ENCODE peak calls at places on chromosomes 3 and 15, in five cellular contexts. One of them, this sample, is unnamed.

GRCh38 chr3:85255954-85256353 is 297.2 kb downstream of the CADM2 start:
- DNase-seq in AG09309: no peak
- DNase-seq in tibial artery: no peak
- DNase-seq in cardiac muscle cell: no peak
- DNase-seq in astrocyte of the cerebellum: no peak
- DNase-seq in this sample: no peak

GRCh38 chr15:70035719-70036077 is 62.0 kb downstream of the TLE3 start:
- DNase-seq in tibial artery: peak; percentile 39
- DNase-seq in cardiac muscle cell: no peak
- DNase-seq in astrocyte of the cerebellum: no peak
- DNase-seq in AG09309: no peak
- DNase-seq in this sample: no peak

GRCh38 chr3:139893963-139894637 is 40.9 kb upstream of the CLSTN2 start:
- DNase-seq in cardiac muscle cell: no peak
- DNase-seq in astrocyte of the cerebellum: no peak
- DNase-seq in tibial artery: no peak
- DNase-seq in AG09309: no peak
- DNase-seq in this sample: no peak

GRCh38 chr3:153704115-153704514 is 417.1 kb upstream of the ARHGEF26 start:
- DNase-seq in tibial artery: no peak
- DNase-seq in astrocyte of the cerebellum: no peak
- DNase-seq in AG09309: no peak
- DNase-seq in cardiac muscle cell: no peak
- DNase-seq in this sample: no peak

GRCh38 chr3:100518983-100519382 is 26.6 kb downstream of the TMEM45A start:
- DNase-seq in AG09309: no peak
- DNase-seq in astrocyte of the cerebellum: no peak
- DNase-seq in tibial artery: no peak
- DNase-seq in cardiac muscle cell: no peak
- DNase-seq in this sample: no peak

GRCh38 chr3:188581365-188581764 is 427.4 kb downstream of the LPP start:
- DNase-seq in astrocyte of the cerebellum: no peak
- DNase-seq in tibial artery: no peak
- DNase-seq in cardiac muscle cell: no peak
- DNase-seq in AG09309: no peak
- DNase-seq in this sample: no peak

GRCh38 chr15:73924258-73924921 is 1.9 kb upstream of the LOXL1 start:
- DNase-seq in cardiac muscle cell: no peak
- DNase-seq in tibial artery: peak; percentile 87
- DNase-seq in astrocyte of the cerebellum: peak; percentile 74
- DNase-seq in AG09309: peak; percentile 50
- DNase-seq in this sample: peak; percentile 76

GRCh38 chr3:186922224-186922623 is 8.1 kb upstream of the ST6GAL1 start:
- DNase-seq in cardiac muscle cell: no peak
- DNase-seq in astrocyte of the cerebellum: no peak
- DNase-seq in AG09309: no peak
- DNase-seq in tibial artery: no peak
- DNase-seq in this sample: no peak

GRCh38 chr3:56282341-56282740 is 185.9 kb downstream of the ERC2 start:
- DNase-seq in AG09309: no peak
- DNase-seq in cardiac muscle cell: no peak
- DNase-seq in tibial artery: no peak
- DNase-seq in astrocyte of the cerebellum: peak; percentile 15
- DNase-seq in this sample: no peak

GRCh38 chr15:63752075-63752684 is 81.6 kb downstream of the HERC1 start:
- DNase-seq in astrocyte of the cerebellum: peak; percentile 37
- DNase-seq in tibial artery: no peak
- DNase-seq in cardiac muscle cell: peak; percentile 57
- DNase-seq in AG09309: no peak
- DNase-seq in this sample: peak; percentile 24

GRCh38 chr3:127002195-127003174 is 19.6 kb downstream of the PLXNA1 start:
- DNase-seq in AG09309: peak; percentile 70
- DNase-seq in tibial artery: peak; percentile 94
- DNase-seq in astrocyte of the cerebellum: peak; percentile 72
- DNase-seq in cardiac muscle cell: peak; percentile 91
- DNase-seq in this sample: peak; percentile 83

GRCh38 chr15:39488498-39488897 is 92.4 kb upstream of the THBS1 start:
- DNase-seq in tibial artery: no peak
- DNase-seq in astrocyte of the cerebellum: no peak
- DNase-seq in AG09309: no peak
- DNase-seq in cardiac muscle cell: no peak
- DNase-seq in this sample: no peak

GRCh38 chr15:93302080-93302765 is 213.2 kb upstream of the RGMA start:
- DNase-seq in AG09309: no peak
- DNase-seq in astrocyte of the cerebellum: no peak
- DNase-seq in cardiac muscle cell: no peak
- DNase-seq in tibial artery: no peak
- DNase-seq in this sample: no peak

GRCh38 chr15:43469867-43470266 is 23.1 kb downstream of the TP53BP1 start:
- DNase-seq in tibial artery: no peak
- DNase-seq in AG09309: no peak
- DNase-seq in cardiac muscle cell: no peak
- DNase-seq in astrocyte of the cerebellum: no peak
- DNase-seq in this sample: no peak

GRCh38 chr15:44550256-44550655 is 13.3 kb downstream of the EIF3J start:
- DNase-seq in cardiac muscle cell: no peak
- DNase-seq in tibial artery: no peak
- DNase-seq in astrocyte of the cerebellum: peak; percentile 19
- DNase-seq in AG09309: peak; percentile 11
- DNase-seq in this sample: no peak

GRCh38 chr3:19274576-19274975 is 126.3 kb downstream of the KCNH8 start:
- DNase-seq in AG09309: no peak
- DNase-seq in cardiac muscle cell: no peak
- DNase-seq in astrocyte of the cerebellum: no peak
- DNase-seq in tibial artery: no peak
- DNase-seq in this sample: no peak

GRCh38 chr3:64548200-64548889 is 139.5 kb downstream of the ADAMTS9 start:
- DNase-seq in tibial artery: peak; percentile 88
- DNase-seq in astrocyte of the cerebellum: peak; percentile 73
- DNase-seq in cardiac muscle cell: no peak
- DNase-seq in AG09309: no peak
- DNase-seq in this sample: no peak

GRCh38 chr3:141235661-141236171 is 4.1 kb downstream of the PXYLP1 start:
- DNase-seq in cardiac muscle cell: peak; percentile 10
- DNase-seq in AG09309: no peak
- DNase-seq in tibial artery: no peak
- DNase-seq in astrocyte of the cerebellum: no peak
- DNase-seq in this sample: no peak

DNA sequence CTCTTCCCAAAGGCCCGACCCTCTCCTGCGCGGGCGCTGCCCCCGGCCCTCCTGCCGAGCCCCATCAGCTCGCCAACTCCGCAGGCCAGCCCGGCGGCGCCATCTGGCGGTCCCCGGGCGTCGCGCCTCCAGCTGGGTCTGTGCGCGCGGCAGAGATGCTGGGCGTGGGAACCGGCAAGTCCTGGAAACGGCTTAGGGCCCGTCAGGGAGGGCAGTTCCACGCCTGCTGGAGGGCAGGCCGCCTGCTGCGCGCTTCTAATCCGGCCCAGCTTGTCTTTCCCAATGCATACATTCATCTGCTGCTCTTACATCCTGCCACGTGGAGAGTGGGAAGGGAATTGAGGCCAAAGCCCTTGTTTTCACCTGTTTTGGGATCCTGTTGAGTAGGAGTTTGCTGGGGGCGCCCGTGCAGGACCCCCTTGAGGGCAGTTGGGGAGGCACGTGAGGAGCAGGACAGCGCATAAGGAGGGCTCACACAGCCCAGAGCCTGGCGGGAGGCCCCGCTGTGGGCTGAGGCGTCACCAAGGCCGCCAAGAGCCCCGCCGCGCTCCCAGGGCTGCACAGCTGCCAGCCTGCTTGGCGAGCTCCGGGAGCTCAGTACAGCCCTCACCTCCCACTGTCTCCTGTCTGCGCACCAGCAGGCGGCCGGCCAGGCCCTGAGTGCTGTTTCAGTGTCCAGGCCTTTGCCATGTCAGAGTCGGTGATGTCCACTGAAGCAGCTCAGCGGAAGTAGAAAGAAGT is 165.6 kb downstream of the NSMCE3 start:
- DNase-seq in tibial artery: no peak
- DNase-seq in astrocyte of the cerebellum: peak; percentile 49
- DNase-seq in AG09309: peak; percentile 7
- DNase-seq in cardiac muscle cell: peak; percentile 87
- DNase-seq in this sample: peak; percentile 22
- TF ChIP-seq CTCF in tibial artery: peak; percentile 73
- TF ChIP-seq CTCF in astrocyte of the cerebellum: peak; percentile 94
- TF ChIP-seq CTCF in AG09309: peak; percentile 73
- TF ChIP-seq CTCF in cardiac muscle cell: peak; percentile 96
- TF ChIP-seq CTCF in this sample: peak; percentile 93

GRCh38 chr3:169965562-169965961 is 1.0 kb upstream of the SEC62 start:
- DNase-seq in AG09309: no peak
- DNase-seq in tibial artery: no peak
- DNase-seq in astrocyte of the cerebellum: no peak
- DNase-seq in cardiac muscle cell: no peak
- DNase-seq in this sample: no peak
- H3K4me3 ChIP-seq in AG09309: no peak overlapping the region
- H3K4me3 ChIP-seq in tibial artery: no peak overlapping the region
- H3K4me3 ChIP-seq in astrocyte of the cerebellum: no peak overlapping the region
- H3K4me3 ChIP-seq in cardiac muscle cell: no peak overlapping the region
- H3K4me3 ChIP-seq in this sample: no peak overlapping the region

DNA sequence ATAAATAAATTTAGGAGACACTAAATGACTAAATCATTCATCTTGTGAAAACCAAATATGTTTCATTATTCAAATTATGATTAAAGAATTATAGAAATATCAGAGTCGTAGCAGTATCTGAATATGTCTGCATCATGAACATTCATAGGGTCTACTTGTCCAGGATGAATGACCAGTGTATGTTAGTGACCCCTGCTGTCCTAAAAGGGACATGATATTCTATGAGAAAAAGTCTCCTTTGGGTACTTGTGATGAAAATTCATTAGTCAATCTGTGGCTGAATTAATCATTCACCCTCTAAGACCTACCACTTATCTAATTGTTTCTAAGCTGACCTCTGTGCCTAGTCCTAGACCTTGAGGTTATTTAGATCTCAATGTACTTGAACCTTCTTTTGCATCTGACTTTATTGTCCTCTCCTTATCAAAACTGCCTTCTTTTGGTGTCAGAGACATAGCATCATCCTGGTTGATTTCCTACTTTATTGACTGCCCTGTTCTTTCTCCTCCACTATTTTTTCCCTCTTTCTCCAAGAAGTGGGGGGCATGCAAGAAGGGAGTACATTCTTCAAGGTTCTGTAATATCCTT is 799.3 kb downstream of the DIPK2A start:
- DNase-seq in cardiac muscle cell: peak; percentile 51
- DNase-seq in astrocyte of the cerebellum: peak; percentile 27
- DNase-seq in AG09309: peak; percentile 5
- DNase-seq in tibial artery: no peak
- DNase-seq in this sample: peak; percentile 19
- TF ChIP-seq CTCF in cardiac muscle cell: peak; percentile 42
- TF ChIP-seq CTCF in astrocyte of the cerebellum: peak; percentile 36
- TF ChIP-seq CTCF in AG09309: peak; percentile 36
- TF ChIP-seq CTCF in tibial artery: peak; percentile 25
- TF ChIP-seq CTCF in this sample: peak; percentile 7

GRCh38 chr3:149375164-149375823 is 2.2 kb downstream of the TM4SF1 start:
- DNase-seq in cardiac muscle cell: no peak
- DNase-seq in tibial artery: no peak
- DNase-seq in AG09309: no peak
- DNase-seq in astrocyte of the cerebellum: no peak
- DNase-seq in this sample: no peak
- H3K4me3 ChIP-seq in cardiac muscle cell: no peak overlapping the region
- H3K4me3 ChIP-seq in tibial artery: peak overlapping the region; percentile 59
- H3K4me3 ChIP-seq in AG09309: peak overlapping the region; percentile 61
- H3K4me3 ChIP-seq in astrocyte of the cerebellum: peak overlapping the region; percentile 46
- H3K4me3 ChIP-seq in this sample: peak overlapping the region; percentile 51

GRCh38 chr15:62697636-62698035 is 344.9 kb upstream of the TPM1 start:
- DNase-seq in astrocyte of the cerebellum: no peak
- DNase-seq in AG09309: no peak
- DNase-seq in tibial artery: no peak
- DNase-seq in cardiac muscle cell: no peak
- DNase-seq in this sample: no peak
- TF ChIP-seq CTCF in astrocyte of the cerebellum: no peak
- TF ChIP-seq CTCF in AG09309: no peak
- TF ChIP-seq CTCF in tibial artery: no peak
- TF ChIP-seq CTCF in cardiac muscle cell: no peak
- TF ChIP-seq CTCF in this sample: no peak

GRCh38 chr3:51340311-51340829 is 44.7 kb upstream of the MANF start:
- DNase-seq in astrocyte of the cerebellum: peak; percentile 92
- DNase-seq in AG09309: peak; percentile 81
- DNase-seq in tibial artery: peak; percentile 74
- DNase-seq in cardiac muscle cell: no peak
- DNase-seq in this sample: peak; percentile 87
- H3K4me3 ChIP-seq in astrocyte of the cerebellum: no peak overlapping the region
- H3K4me3 ChIP-seq in AG09309: no peak overlapping the region
- H3K4me3 ChIP-seq in tibial artery: no peak overlapping the region
- H3K4me3 ChIP-seq in cardiac muscle cell: no peak overlapping the region
- H3K4me3 ChIP-seq in this sample: no peak overlapping the region